ENCODE peak calls at places on chromosome 1, in five cellular contexts. Q, E, H, R and V are unnamed samples.
A peak's percentile ranks its signal among the peaks of the same experiment; 100 is the strongest.

GRCh38 chr1:33117440-33118085 is 36.6 kb downstream of the AZIN2 start:
- DNase-seq in Q (no peak), H (no peak), E (no peak), R (no peak), V (no peak)

GRCh38 chr1:184972281-184973055 is 1.8 kb downstream of the NIBAN1 start:
- DNase-seq in R (no peak), Q (no peak), H (no peak), E (no peak), V (no peak)

GRCh38 chr1:231708394-231708793 is 81.8 kb downstream of the DISC1 start:
- DNase-seq in E (no peak), H (no peak), R (no peak), Q (no peak), V (no peak)

GRCh38 chr1:210558302-210558701 is 229.6 kb downstream of the HHAT start:
- DNase-seq in H (no peak), E (no peak), Q (no peak), R (no peak), V (no peak)

GRCh38 chr1:219847215-219847855 is 81.0 kb downstream of the SLC30A10 start:
- DNase-seq in H (no peak), E (no peak), R (no peak), Q (no peak), V (no peak)

GRCh38 chr1:109598655-109599054 is 20.8 kb downstream of the GNAT2 start:
- DNase-seq in Q (no peak), H (peak; percentile 85), R (no peak), E (no peak), V (no peak)

GRCh38 chr1:39525366-39526165 is 34.1 kb downstream of the BMP8A start:
- DNase-seq in E (peak; percentile 55), Q (no peak), R (no peak), H (no peak), V (no peak)

GRCh38 chr1:65265296-65266271 is 43.8 kb upstream of the DNAJC6 start:
- DNase-seq in Q (no peak), E (peak; percentile 67), R (peak; percentile 41), H (peak; percentile 95), V (no peak)

GRCh38 chr1:10957151-10957550 is 55.3 kb upstream of the TARDBP start:
- DNase-seq in R (no peak), H (no peak), Q (no peak), E (no peak), V (no peak)

GRCh38 chr1:12549106-12549459 is 68.9 kb downstream of the DHRS3 start:
- DNase-seq in R (no peak), E (peak; percentile 80), Q (no peak), H (no peak), V (no peak)

GRCh38 chr1:33488624-33489023 is 16.2 kb downstream of the ZSCAN20 start:
- DNase-seq in Q (no peak), R (no peak), H (no peak), E (no peak), V (no peak)

GRCh38 chr1:232726048-232726779 is 79.0 kb upstream of the MAP10 start:
- DNase-seq in E (no peak), R (no peak), H (peak; percentile 53), Q (no peak), V (no peak)

GRCh38 chr1:45913925-45914501 is 110.6 kb downstream of the MAST2 start:
- DNase-seq in E (no peak), R (no peak), H (no peak), Q (no peak), V (no peak)

GRCh38 chr1:152189657-152190442 is 30.8 kb upstream of the RPTN start:
- DNase-seq in H (peak; percentile 87), Q (peak; percentile 69), E (no peak), R (no peak), V (peak; percentile 56)

GRCh38 chr1:23168462-23169218 is at the start of gene LUZP1:
- DNase-seq in E (peak; percentile 93), Q (no peak), H (peak; percentile 81), R (peak; percentile 87), V (peak; percentile 92)

GRCh38 chr1:247906504-247907047 is 11.2 kb downstream of the OR2W3 start:
- DNase-seq in E (no peak), H (peak; percentile 84), R (no peak), Q (no peak), V (no peak)

GRCh38 chr1:213988639-213989070 is 882 bp downstream of the PROX1 start:
- DNase-seq in Q (no peak), H (peak; percentile 36), R (no peak), E (no peak), V (no peak)

GRCh38 chr1:6033986-6034749 is 11.5 kb upstream of the KCNAB2 start:
- DNase-seq in E (no peak), H (peak; percentile 84), R (peak; percentile 61), Q (no peak), V (no peak)

GRCh38 chr1:204172404-204173049 is 6.4 kb upstream of the REN start:
- DNase-seq in Q (no peak), R (no peak), E (no peak), H (no peak), V (no peak)

GRCh38 chr1:16605532-16605931 is 7.8 kb downstream of the NBPF1 start:
- DNase-seq in E (no peak), H (no peak), Q (no peak), R (no peak), V (no peak)

GRCh38 chr1:59178339-59178744 is 118.6 kb upstream of the FGGY start:
- DNase-seq in H (no peak), Q (no peak), E (peak; percentile 76), R (no peak), V (no peak)

GRCh38 chr1:20284046-20284445 is 6.6 kb upstream of the VWA5B1 start:
- DNase-seq in Q (no peak), R (no peak), E (no peak), H (no peak), V (no peak)

GRCh38 chr1:202750024-202750423 is 39.8 kb upstream of the SYT2 start:
- DNase-seq in H (no peak), Q (no peak), E (no peak), R (no peak), V (no peak)

GRCh38 chr1:59743324-59744108 is 71.2 kb upstream of the HOOK1 start:
- DNase-seq in R (no peak), Q (peak; percentile 66), E (no peak), H (no peak), V (no peak)

GRCh38 chr1:205991237-205991636 is 12.0 kb downstream of the RAB7B start:
- DNase-seq in Q (no peak), H (no peak), E (no peak), R (no peak), V (no peak)

GRCh38 chr1:227192163-227192562 is 126.1 kb downstream of the CDC42BPA start:
- DNase-seq in E (no peak), R (no peak), Q (peak; percentile 7), H (peak; percentile 45), V (no peak)

GRCh38 chr1:71785470-71785869 is 496.9 kb downstream of the NEGR1 start:
- DNase-seq in E (no peak), H (no peak), R (no peak), Q (peak; percentile 63), V (no peak)

GRCh38 chr1:43554444-43554992 is 23.8 kb downstream of the PTPRF start:
- DNase-seq in H (peak; percentile 86), E (no peak), Q (no peak), R (no peak), V (no peak)

GRCh38 chr1:85334962-85335361 is 58.5 kb upstream of the BCL10 start:
- DNase-seq in Q (no peak), R (no peak), H (no peak), E (no peak), V (no peak)

GRCh38 chr1:184610872-184611614 is 143.6 kb downstream of the EDEM3 start:
- DNase-seq in E (no peak), H (no peak), R (no peak), Q (no peak), V (no peak)

DNA sequence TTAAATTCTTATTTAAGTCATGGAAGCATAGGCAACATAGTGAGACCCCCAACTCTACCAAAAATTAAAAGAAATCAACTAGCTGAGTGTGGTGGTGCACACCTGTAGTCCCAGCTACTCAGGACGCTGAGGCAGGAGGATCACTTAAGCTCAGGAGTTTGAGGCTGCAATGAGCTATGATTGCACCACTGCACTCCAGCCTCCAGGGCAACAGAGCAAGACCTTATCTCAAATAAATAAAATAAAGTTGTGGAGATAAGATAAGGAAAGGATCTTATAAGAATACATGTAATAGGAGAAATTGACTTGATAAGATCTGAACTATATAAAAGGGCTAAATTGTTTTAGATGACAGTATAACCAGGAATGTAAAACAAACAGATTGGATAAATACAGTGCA is 2.3 kb upstream of the BATF3 start:
- DNase-seq in H (no peak), R (no peak), E (no peak), Q (no peak), V (no peak)
- TF ChIP-seq CTCF in H (no peak), R (peak; percentile 33), E (no peak), Q (no peak), V (no peak)

DNA sequence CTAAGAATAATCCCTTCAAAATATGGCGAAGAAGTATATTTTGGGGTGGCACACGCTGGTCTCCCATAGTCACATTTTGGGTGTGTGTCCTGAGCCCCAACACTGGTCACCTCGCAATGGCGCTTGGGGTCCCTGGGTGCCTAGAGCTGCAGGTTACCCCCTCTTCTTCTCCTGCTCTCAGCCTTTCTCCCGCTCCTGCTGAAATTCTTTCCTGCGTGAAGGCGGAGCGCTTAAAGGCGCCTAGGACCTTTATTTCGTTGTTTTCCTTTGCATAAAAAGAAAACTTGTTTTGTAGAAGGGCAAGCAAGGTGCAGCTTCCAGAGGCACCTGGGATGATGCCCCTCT is 339 bp upstream of the PIK3CD start:
- DNase-seq in Q (no peak), H (no peak), E (no peak), R (no peak), V (no peak)
- TF ChIP-seq CTCF in Q (no peak), H (no peak), E (no peak), R (peak; percentile 12), V (no peak)

GRCh38 chr1:179879797-179880196 is 2.2 kb upstream of the TOR1AIP2 start:
- DNase-seq in E (no peak), Q (no peak), H (no peak), R (no peak), V (no peak)

GRCh38 chr1:179881642-179882252 is 338 bp upstream of the TOR1AIP1 start:
- DNase-seq in H (peak; percentile 83), Q (peak; percentile 89), E (peak; percentile 96), R (no peak), V (no peak)

GRCh38 chr1:179882253-179883039 is at the start of gene TOR1AIP1:
- DNase-seq in H (peak; percentile 98), Q (peak; percentile 91), E (peak; percentile 99), R (peak; percentile 93), V (peak; percentile 98)

GRCh38 chr1:179883739-179884138 is 1.7 kb downstream of the TOR1AIP1 start:
- DNase-seq in H (peak; percentile 80), Q (no peak), R (no peak), E (no peak), V (no peak)

DNA sequence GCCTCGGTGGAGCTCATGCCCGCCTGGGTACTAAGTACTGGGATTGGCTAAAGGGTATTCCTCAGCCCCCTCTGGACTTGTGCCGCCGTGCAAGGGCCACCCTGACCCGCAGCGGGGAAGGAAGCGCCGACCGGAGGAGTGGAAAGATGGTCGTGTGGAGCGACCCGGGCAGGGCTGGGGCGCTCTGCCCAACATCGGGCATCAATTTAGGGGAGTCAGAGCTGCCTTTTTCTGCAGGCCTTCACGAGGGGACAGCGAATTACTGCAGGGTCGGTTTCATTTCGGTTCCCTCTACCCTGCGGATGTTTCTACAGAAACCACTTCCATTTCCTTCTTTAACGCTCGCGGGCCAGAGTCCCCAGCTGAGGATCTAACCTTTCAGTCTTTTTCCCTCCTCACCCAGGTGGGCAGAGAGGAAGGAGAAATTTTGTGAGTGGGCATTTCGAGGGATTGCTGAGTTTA is 986 bp downstream of the TOR1AIP1 start:
- DNase-seq in H (no peak), Q (no peak), E (no peak), R (no peak), V (no peak)
- TF ChIP-seq CTCF in H (no peak), Q (no peak), E (no peak), R (no peak), V (no peak)

GRCh38 chr1:115138973-115139372 is 49.7 kb upstream of the TSPAN2 start:
- DNase-seq in E (peak; percentile 95), R (peak; percentile 77), Q (peak; percentile 88), H (peak; percentile 95), V (peak; percentile 57)
- TF ChIP-seq CTCF in E (peak; percentile 91), R (peak; percentile 96), Q (peak; percentile 97), H (peak; percentile 76), V (peak; percentile 91)